ENCODE peak calls at places on chromosomes 1 and 21, in eight cellular contexts. L, F, Y, P, O, C, G and I are unnamed samples.

GRCh38 chr1:60715970-60716369 is 366.4 kb upstream of the NFIA start:
- DNase-seq in L (no peak), F (no peak), Y (no peak), P (no peak), O (no peak), C (no peak), G (no peak), I (no peak)

GRCh38 chr1:113007706-113008364 is 51.8 kb upstream of the SLC16A1 start:
- DNase-seq in L (no peak), F (peak), Y (no peak), P (no peak), O (no peak), C (no peak), G (no peak), I (no peak)

GRCh38 chr1:77388655-77389054 is 106.8 kb downstream of the AK5 start:
- DNase-seq in L (no peak), F (no peak), Y (no peak), P (no peak), O (no peak), C (no peak), G (no peak), I (no peak)

GRCh38 chr1:211135342-211135950 is 1.5 kb upstream of the KCNH1 start:
- DNase-seq in L (no peak), F (peak), Y (no peak), P (peak), O (peak), C (peak), G (no peak), I (no peak)

GRCh38 chr1:112359961-112360767 is 35.9 kb upstream of the CTTNBP2NL start:
- DNase-seq in L (no peak), F (no peak), Y (peak), P (peak), O (no peak), C (no peak), G (no peak), I (peak)

GRCh38 chr1:164801791-164802572 is 243.0 kb downstream of the PBX1 start:
- DNase-seq in L (no peak), F (no peak), Y (no peak), P (no peak), O (no peak), C (no peak), G (no peak), I (no peak)

GRCh38 chr1:14142397-14143095 is 442.6 kb downstream of the PRDM2 start:
- DNase-seq in L (no peak), F (no peak), Y (no peak), P (no peak), O (no peak), C (no peak), G (no peak), I (no peak)

GRCh38 chr1:181349512-181349911 is 133.8 kb upstream of the CACNA1E start:
- DNase-seq in L (no peak), F (no peak), Y (no peak), P (no peak), O (no peak), C (no peak), G (no peak), I (no peak)

GRCh38 chr21:32347887-32348450 is 44.8 kb downstream of the URB1 start:
- DNase-seq in L (no peak), F (no peak), Y (no peak), P (no peak), O (no peak), C (no peak), G (no peak), I (no peak)

GRCh38 chr1:177464682-177465081 is 293.9 kb downstream of the BRINP2 start:
- DNase-seq in L (no peak), F (no peak), Y (no peak), P (no peak), O (no peak), C (no peak), G (no peak), I (no peak)

GRCh38 chr1:1348420-1349255 is 580 bp downstream of the DVL1 start:
- DNase-seq in L (no peak), F (no peak), Y (no peak), P (no peak), O (no peak), C (no peak), G (no peak), I (no peak)

GRCh38 chr1:203629509-203630082 is 3.0 kb downstream of the ATP2B4 start:
- DNase-seq in L (peak), F (no peak), Y (no peak), P (peak), O (no peak), C (no peak), G (peak), I (no peak)

GRCh38 chr1:116532698-116533424 is 38.0 kb downstream of the CD58 start:
- DNase-seq in L (no peak), F (no peak), Y (no peak), P (no peak), O (no peak), C (no peak), G (no peak), I (no peak)

GRCh38 chr1:237043846-237044636 is 2.1 kb downstream of the RYR2 start:
- DNase-seq in L (no peak), F (no peak), Y (no peak), P (no peak), O (no peak), C (no peak), G (no peak), I (no peak)

GRCh38 chr1:236829085-236829484 is 34.0 kb downstream of the MTR start:
- DNase-seq in L (no peak), F (no peak), Y (no peak), P (no peak), O (no peak), C (no peak), G (no peak), I (no peak)

GRCh38 chr21:45357436-45358260 is 47.3 kb upstream of the COL18A1 start:
- DNase-seq in L (no peak), F (no peak), Y (no peak), P (no peak), O (no peak), C (no peak), G (no peak), I (no peak)

GRCh38 chr21:38306407-38306806 is 49.6 kb downstream of the KCNJ15 start:
- DNase-seq in L (no peak), F (peak), Y (no peak), P (peak), O (no peak), C (no peak), G (no peak), I (no peak)

GRCh38 chr1:168683871-168684270 is 45.1 kb downstream of the DPT start:
- DNase-seq in L (no peak), F (no peak), Y (no peak), P (no peak), O (no peak), C (no peak), G (no peak), I (no peak)

GRCh38 chr1:155127672-155128468 is at the start of gene EFNA1:
- DNase-seq in L (peak), F (peak), Y (no peak), P (peak), O (no peak), C (no peak), G (peak), I (peak)

GRCh38 chr1:7422081-7422480 is 349.0 kb upstream of the VAMP3 start:
- DNase-seq in L (no peak), F (no peak), Y (no peak), P (no peak), O (no peak), C (no peak), G (no peak), I (no peak)

GRCh38 chr1:244864253-244865027 is at the start of gene HNRNPU:
- DNase-seq in L (peak), F (peak), Y (peak), P (peak), O (peak), C (peak), G (peak), I (peak)

GRCh38 chr1:24321712-24322635 is 2.8 kb downstream of the GRHL3 start:
- DNase-seq in L (peak), F (peak), Y (peak), P (peak), O (peak), C (no peak), G (peak), I (peak)

GRCh38 chr1:246012271-246012854 is 494.7 kb downstream of the SMYD3 start:
- DNase-seq in L (no peak), F (peak), Y (peak), P (peak), O (no peak), C (peak), G (no peak), I (no peak)

GRCh38 chr1:201795066-201795465 is 33.9 kb upstream of the IPO9 start:
- DNase-seq in L (no peak), F (peak), Y (no peak), P (peak), O (no peak), C (no peak), G (no peak), I (no peak)